ENCODE peak calls at places on chromosomes 5 and 9, in four cellular contexts. E is upper lobe of left lung, M is NCI-H345, A is RPMI8226. G is an unnamed sample.
A peak's percentile ranks its signal among the peaks of the same experiment; 100 is the strongest.

GRCh38 chr9:117958726-117959125 is 254.5 kb downstream of the TLR4 start:
- DNase-seq in E (no peak), A (no peak), M (no peak), G (no peak)

GRCh38 chr5:83564069-83564749 is 92.7 kb downstream of the VCAN start:
- DNase-seq in M (peak; percentile 35), A (peak; percentile 35), E (no peak), G (peak; percentile 74)

GRCh38 chr5:178207183-178207916 is 3.0 kb downstream of the HNRNPAB start:
- DNase-seq in E (peak; percentile 67), M (no peak), A (no peak), G (no peak)

GRCh38 chr5:79990205-79990597 is 861 bp downstream of the MTX3 start:
- DNase-seq in M (no peak), E (no peak), A (no peak), G (peak; percentile 47)

GRCh38 chr9:81661339-81661738 is 28.0 kb downstream of the TLE1 start:
- DNase-seq in E (no peak), A (no peak), M (peak; percentile 64), G (no peak)

GRCh38 chr5:150022681-150023080 is 22.1 kb downstream of the HMGXB3 start:
- DNase-seq in M (no peak), E (no peak), A (no peak), G (no peak)

GRCh38 chr9:115170674-115171073 is 52.7 kb upstream of the TNC start:
- DNase-seq in A (no peak), M (no peak), E (no peak), G (peak; percentile 25)

GRCh38 chr9:134642385-134643181 is 980 bp downstream of the COL5A1 start:
- DNase-seq in E (no peak), A (no peak), M (no peak), G (no peak)

GRCh38 chr9:77898864-77899263 is 132.7 kb downstream of the GNAQ start:
- DNase-seq in M (no peak), A (no peak), E (no peak), G (no peak)

GRCh38 chr5:147874910-147875367 is 3.6 kb upstream of the SCGB3A2 start:
- DNase-seq in M (no peak), A (no peak), E (no peak), G (no peak)

GRCh38 chr9:79014929-79015699 is 556.7 kb upstream of the TLE4 start:
- DNase-seq in A (no peak), M (peak; percentile 28), E (no peak), G (no peak)

GRCh38 chr5:77379558-77380061 is 112.5 kb downstream of the WDR41 start:
- DNase-seq in M (no peak), E (no peak), A (no peak), G (no peak)

GRCh38 chr5:143241892-143242291 is 161.6 kb downstream of the NR3C1 start:
- DNase-seq in A (no peak), M (no peak), E (no peak), G (no peak)

GRCh38 chr5:106957336-106957735 is 713.4 kb downstream of the EFNA5 start:
- DNase-seq in A (no peak), E (no peak), M (no peak), G (no peak)

GRCh38 chr5:173758675-173759074 is 129.5 kb upstream of the CPEB4 start:
- DNase-seq in A (no peak), E (no peak), M (no peak), G (no peak)

GRCh38 chr5:139014726-139015125 is 139.6 kb upstream of the LRRTM2 start:
- DNase-seq in A (no peak), M (no peak), E (peak; percentile 27), G (no peak)

GRCh38 chr5:79408028-79408427 is 105.9 kb downstream of the HOMER1 start:
- DNase-seq in M (no peak), A (no peak), E (no peak), G (no peak)

GRCh38 chr9:93301911-93302525 is 118.1 kb downstream of the WNK2 start:
- DNase-seq in M (no peak), A (no peak), E (no peak), G (no peak)

GRCh38 chr9:99936947-99937587 is 30.6 kb downstream of the STX17 start:
- DNase-seq in A (no peak), E (no peak), M (no peak), G (no peak)

GRCh38 chr5:138654281-138654867 is 79.2 kb upstream of the HSPA9 start:
- DNase-seq in M (no peak), E (no peak), A (peak; percentile 78), G (no peak)

GRCh38 chr9:134360897-134361296 is 34.6 kb downstream of the RXRA start:
- DNase-seq in E (no peak), A (no peak), M (no peak), G (no peak)

GRCh38 chr9:22010881-22011625 is 1.9 kb upstream of the CDKN2B start:
- DNase-seq in E (no peak), A (no peak), M (no peak), G (no peak)

GRCh38 chr5:25094219-25094618 is 449.4 kb upstream of the CDH10 start:
- DNase-seq in A (no peak), E (no peak), M (no peak), G (no peak)

GRCh38 chr5:126360467-126360866 is 62.7 kb upstream of the GRAMD2B start:
- DNase-seq in M (no peak), E (no peak), A (no peak), G (no peak)

GRCh38 chr9:129284607-129285291 is 106.7 kb upstream of the IER5L start:
- DNase-seq in M (peak; percentile 7), E (no peak), A (no peak), G (no peak)

GRCh38 chr9:78549711-78550110 is 252.8 kb downstream of the PSAT1 start:
- DNase-seq in E (no peak), M (no peak), A (no peak), G (no peak)

GRCh38 chr5:175288048-175288621 is 155.8 kb downstream of the DRD1 start:
- DNase-seq in M (peak; percentile 16), A (peak; percentile 10), E (no peak), G (no peak)

GRCh38 chr9:112861638-112862555 is 28.8 kb downstream of the SLC46A2 start:
- DNase-seq in E (peak; percentile 73), A (no peak), M (no peak), G (no peak)

GRCh38 chr5:63822633-63823032 is 139.6 kb downstream of the HTR1A start:
- DNase-seq in E (no peak), M (no peak), A (no peak), G (no peak)

GRCh38 chr5:87885727-87886126 is 382.9 kb downstream of the TMEM161B start:
- DNase-seq in A (peak; percentile 7), M (no peak), E (no peak), G (no peak)

GRCh38 chr5:147658293-147658932 is 124.1 kb downstream of the JAKMIP2 start:
- DNase-seq in M (no peak), A (peak; percentile 50), E (no peak), G (no peak)

GRCh38 chr9:36717276-36717675 is 144.6 kb downstream of the MELK start:
- DNase-seq in E (no peak), M (no peak), A (no peak), G (no peak)

GRCh38 chr5:56561-57290 is 35.2 kb upstream of the PLEKHG4B start:
- DNase-seq in E (no peak), A (peak; percentile 72), M (no peak), G (peak; percentile 77)

GRCh38 chr5:72428664-72429063 is 78.5 kb downstream of the ZNF366 start:
- DNase-seq in E (no peak), A (no peak), M (no peak), G (no peak)

GRCh38 chr5:166093312-166093711 is 2198.1 kb upstream of the WWC1 start:
- DNase-seq in E (no peak), A (no peak), M (no peak), G (no peak)